ENCODE peak calls at places on chromosomes 1 and 21, in seven cellular contexts. I is neuronal stem cell, U is fibroblast of lung, H is ascending aorta, S is adipocyte, D is tibial nerve, V is ovary. K is an unnamed sample.

GRCh38 chr1:109312246-109312645 is 5.4 kb upstream of the MYBPHL start:
- DNase-seq in U (no peak), I (no peak), V (no peak), H (no peak), S (no peak), D (no peak), K (no peak)

GRCh38 chr1:81681570-81681969 is 119.2 kb upstream of the ADGRL2 start:
- DNase-seq in U (peak; percentile 73), H (no peak), S (peak; percentile 61), D (no peak), V (no peak), I (no peak), K (no peak)

GRCh38 chr21:41752231-41752681 is 14.6 kb downstream of the RIPK4 start:
- DNase-seq in I (no peak), D (no peak), U (peak; percentile 49), V (no peak), S (peak; percentile 40), H (no peak), K (no peak)

GRCh38 chr1:66506991-66507390 is 27.0 kb upstream of the SGIP1 start:
- DNase-seq in I (no peak), U (no peak), V (no peak), H (no peak), D (no peak), S (no peak), K (no peak)

GRCh38 chr21:34724857-34725195 is 56.0 kb downstream of the CLIC6 start:
- DNase-seq in S (peak; percentile 61), D (no peak), I (no peak), U (peak; percentile 35), V (no peak), H (no peak), K (no peak)

GRCh38 chr1:42777860-42778259 is 6.9 kb upstream of the TMEM269 start:
- DNase-seq in V (no peak), I (peak; percentile 26), D (no peak), H (no peak), U (no peak), S (peak; percentile 65), K (no peak)

GRCh38 chr1:172135076-172135672 is 285.3 kb upstream of the C1orf105 start:
- DNase-seq in U (no peak), I (no peak), D (no peak), S (peak; percentile 40), V (no peak), H (no peak), K (no peak)

GRCh38 chr1:94821636-94822305 is 1.6 kb downstream of the SLC44A3 start:
- DNase-seq in U (no peak), V (no peak), H (no peak), I (no peak), D (no peak), S (no peak), K (no peak)

GRCh38 chr1:119984771-119985170 is 84.7 kb downstream of the NOTCH2 start:
- DNase-seq in H (no peak), U (no peak), V (no peak), S (no peak), I (no peak), D (no peak), K (no peak)

GRCh38 chr1:53278294-53278693 is 40.0 kb upstream of the MAGOH start:
- DNase-seq in I (peak; percentile 39), U (no peak), H (no peak), S (peak; percentile 77), D (peak; percentile 41), V (peak; percentile 38), K (peak; percentile 54)

GRCh38 chr1:103144681-103145080 is 36.4 kb upstream of the COL11A1 start:
- DNase-seq in H (no peak), D (no peak), I (no peak), S (no peak), U (peak; percentile 6), V (no peak), K (no peak)

GRCh38 chr1:212450331-212450881 is 17.7 kb downstream of the NENF start:
- DNase-seq in D (no peak), S (peak; percentile 35), I (no peak), V (no peak), H (no peak), U (no peak), K (no peak)

GRCh38 chr1:83954301-83954823 is 44.6 kb downstream of the TTLL7 start:
- DNase-seq in V (no peak), U (no peak), S (no peak), H (no peak), D (no peak), I (no peak), K (no peak)

GRCh38 chr1:58812926-58813325 is 29.1 kb upstream of the JUN start:
- DNase-seq in U (no peak), D (no peak), S (no peak), I (no peak), V (no peak), H (no peak), K (no peak)

GRCh38 chr21:37429356-37429755 is 62.8 kb downstream of the DYRK1A start:
- DNase-seq in D (no peak), V (no peak), S (no peak), U (no peak), I (no peak), H (no peak), K (no peak)

GRCh38 chr1:79040424-79041089 is 34.0 kb upstream of the ADGRL4 start:
- DNase-seq in H (no peak), V (no peak), U (peak; percentile 9), D (no peak), I (no peak), S (peak; percentile 32), K (no peak)

GRCh38 chr1:240737761-240738265 is 125.9 kb upstream of the GREM2 start:
- DNase-seq in H (no peak), S (no peak), I (no peak), D (no peak), V (no peak), U (peak; percentile 40), K (no peak)

GRCh38 chr21:41054206-41054605 is 113.8 kb upstream of the BACE2 start:
- DNase-seq in U (no peak), H (no peak), D (no peak), V (no peak), S (no peak), I (no peak), K (no peak)

GRCh38 chr1:8004803-8005573 is 21.1 kb downstream of the ERRFI1 start:
- DNase-seq in D (peak; percentile 90), H (peak; percentile 95), S (peak; percentile 97), I (no peak), V (peak; percentile 93), U (peak; percentile 95), K (peak; percentile 96)

GRCh38 chr1:198774418-198774817 is 135.6 kb downstream of the PTPRC start:
- DNase-seq in H (no peak), S (no peak), D (no peak), V (no peak), U (no peak), I (no peak), K (no peak)
- H3K9me3 ChIP-seq in H (no peaks in the 10 kb centered on the region), S (no peaks in the 10 kb centered on the region), D (no peaks in the 10 kb centered on the region), V (no peaks in the 10 kb centered on the region), U (no peaks in the 10 kb centered on the region), I (no peaks in the 10 kb centered on the region), K (no peaks in the 10 kb centered on the region)

GRCh38 chr1:110872745-110873435 is at the start of gene CD53:
- DNase-seq in S (no peak), U (no peak), D (no peak), I (no peak), H (no peak), V (no peak), K (no peak)

GRCh38 chr1:110875216-110875731 is 2.3 kb downstream of the CD53 start:
- DNase-seq in S (no peak), H (no peak), I (no peak), U (no peak), D (no peak), V (no peak), K (no peak)

GRCh38 chr1:110872366-110872744 is 593 bp upstream of the CD53 start:
- DNase-seq in I (no peak), S (no peak), H (no peak), D (no peak), V (no peak), U (no peak), K (no peak)

GRCh38 chr1:110874303-110875215 is 1.6 kb downstream of the CD53 start:
- DNase-seq in D (no peak), V (no peak), I (no peak), U (no peak), H (no peak), S (no peak), K (no peak)

DNA sequence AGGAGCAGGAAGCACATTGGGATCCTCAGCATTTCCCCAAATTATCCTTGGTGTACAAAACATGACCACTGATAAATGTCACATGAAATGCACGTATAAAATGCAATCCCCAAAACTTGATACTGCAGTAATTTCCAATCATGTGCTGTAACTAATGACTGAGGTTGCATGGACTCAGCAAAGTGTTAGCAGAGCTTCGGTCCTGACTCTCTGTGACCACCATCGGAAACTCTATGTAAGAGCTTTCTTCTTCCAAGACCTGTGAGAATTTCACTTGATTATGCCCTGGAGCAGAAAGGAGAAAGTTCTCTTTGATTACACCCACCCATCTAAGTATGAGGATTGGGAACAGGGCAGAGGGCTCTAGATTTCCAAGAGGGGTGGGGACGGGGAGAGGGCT is 908 bp downstream of the CD53 start:
- DNase-seq in U (no peak), I (no peak), D (no peak), S (no peak), V (no peak), H (no peak), K (no peak)
- H3K4me3 ChIP-seq in U (no peak overlapping the region), I (no peak overlapping the region), D (peak overlapping the region; percentile 5), S (no peak overlapping the region), V (no peak overlapping the region), H (no peak overlapping the region), K (no peak overlapping the region)

DNA sequence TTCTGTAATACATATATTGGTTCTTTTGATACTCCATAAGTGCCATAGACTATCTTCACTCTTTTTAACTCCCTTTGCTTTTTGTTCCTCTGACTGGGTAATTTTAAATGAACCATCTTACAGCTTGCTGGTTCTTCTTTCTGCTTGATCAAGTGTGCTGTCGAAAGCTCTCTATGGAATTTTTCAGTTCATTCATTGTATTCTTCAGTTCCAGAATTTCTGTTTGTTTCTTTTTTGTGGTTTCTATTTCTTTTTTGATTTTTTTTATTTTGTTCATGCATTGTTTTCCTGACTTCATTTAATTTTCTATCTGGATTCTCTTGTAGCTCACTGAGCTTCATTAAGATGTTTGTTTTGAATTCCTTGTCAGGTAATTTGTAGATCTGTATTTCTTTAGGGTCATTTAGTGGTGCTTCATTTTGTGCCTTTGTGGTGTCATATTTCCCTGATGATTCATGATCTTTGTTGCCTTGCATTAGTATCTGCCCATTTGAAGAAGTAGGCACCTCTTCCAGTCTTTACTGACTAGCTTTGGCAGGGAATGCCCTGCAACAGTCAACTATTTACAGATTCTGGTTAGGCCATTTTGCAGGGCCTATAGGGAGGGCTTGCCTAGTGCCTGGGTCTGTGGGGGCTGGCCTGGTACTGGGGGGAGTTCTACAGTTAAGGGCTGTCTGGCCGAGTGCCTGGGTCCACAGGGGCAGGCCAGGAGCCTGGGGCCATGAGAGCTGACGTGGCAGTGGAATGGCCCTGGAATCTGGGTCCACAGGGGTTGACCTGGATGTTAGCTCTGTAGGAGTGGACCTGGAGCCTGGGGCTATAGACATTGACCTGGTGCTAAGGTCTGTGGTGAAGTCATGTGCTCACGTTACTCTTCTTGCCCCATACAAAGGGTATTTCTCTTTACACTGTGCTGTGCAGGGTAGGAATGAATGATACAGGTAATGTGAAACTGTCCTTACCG is 89.7 kb downstream of the MAGI3 start:
- DNase-seq in V (no peak), H (no peak), D (no peak), I (no peak), S (no peak), U (peak; percentile 8), K (no peak)
- H3K9me3 ChIP-seq in V (no peaks in the 10 kb centered on the region), H (peaks cover 16% of the 10 kb centered on the region), D (peaks cover 32% of the 10 kb centered on the region), I (peaks cover 13% of the 10 kb centered on the region), S (peaks cover 21% of the 10 kb centered on the region), U (no peaks in the 10 kb centered on the region), K (no peaks in the 10 kb centered on the region)

GRCh38 chr1:75725861-75726361 is 1.4 kb downstream of the ACADM start:
- DNase-seq in V (no peak), U (no peak), I (no peak), H (no peak), S (no peak), D (no peak), K (no peak)
- H3K4me3 ChIP-seq in V (peak overlapping the region; percentile 12), U (peak overlapping the region; percentile 85), I (no peak overlapping the region), H (peak overlapping the region; percentile 87), S (peak overlapping the region; percentile 98), D (peak overlapping the region; percentile 93), K (peak overlapping the region; percentile 72)

K was measured in uterus.